ENCODE peak calls at places on chromosomes 2 and 18, in five cellular contexts. One of them, this sample, is unnamed.

GRCh38 chr18:3596324-3597158 is 146.6 kb downstream of the TGIF1 start:
- DNase-seq in pancreas: no peak
- DNase-seq in mesendoderm: peak; percentile 86
- DNase-seq in vagina: no peak
- DNase-seq in SJCRH30: peak; percentile 77
- DNase-seq in this sample: peak; percentile 72

GRCh38 chr18:79195716-79196683 is 126.8 kb downstream of the ATP9B start:
- DNase-seq in pancreas: no peak
- DNase-seq in mesendoderm: no peak
- DNase-seq in vagina: no peak
- DNase-seq in SJCRH30: no peak
- DNase-seq in this sample: no peak

GRCh38 chr18:9366126-9366714 is 31.6 kb downstream of the TWSG1 start:
- DNase-seq in pancreas: no peak
- DNase-seq in mesendoderm: peak; percentile 95
- DNase-seq in vagina: no peak
- DNase-seq in SJCRH30: no peak
- DNase-seq in this sample: no peak

GRCh38 chr2:136022747-136023146 is 37.3 kb upstream of the DARS1 start:
- DNase-seq in pancreas: no peak
- DNase-seq in mesendoderm: no peak
- DNase-seq in vagina: no peak
- DNase-seq in SJCRH30: no peak
- DNase-seq in this sample: no peak

GRCh38 chr2:82340578-82341053 is 2036.1 kb upstream of the LRRTM1 start:
- DNase-seq in pancreas: no peak
- DNase-seq in mesendoderm: peak; percentile 6
- DNase-seq in vagina: no peak
- DNase-seq in SJCRH30: no peak
- DNase-seq in this sample: no peak

GRCh38 chr2:240959214-240959940 is 39.0 kb upstream of the SNED1 start:
- DNase-seq in pancreas: peak; percentile 55
- DNase-seq in mesendoderm: no peak
- DNase-seq in vagina: peak; percentile 58
- DNase-seq in SJCRH30: peak; percentile 4
- DNase-seq in this sample: no peak

GRCh38 chr18:61635901-61636528 is 256.8 kb downstream of the RNF152 start:
- DNase-seq in pancreas: peak; percentile 58
- DNase-seq in mesendoderm: peak; percentile 81
- DNase-seq in vagina: no peak
- DNase-seq in SJCRH30: peak; percentile 84
- DNase-seq in this sample: peak; percentile 59

GRCh38 chr2:208363485-208363884 is 43.1 kb upstream of the PTH2R start:
- DNase-seq in pancreas: no peak
- DNase-seq in mesendoderm: no peak
- DNase-seq in vagina: no peak
- DNase-seq in SJCRH30: peak; percentile 9
- DNase-seq in this sample: no peak

GRCh38 chr2:73176881-73177644 is 25.3 kb upstream of the NOTO start:
- DNase-seq in pancreas: peak; percentile 94
- DNase-seq in mesendoderm: peak; percentile 87
- DNase-seq in vagina: no peak
- DNase-seq in SJCRH30: peak; percentile 90
- DNase-seq in this sample: peak; percentile 95

GRCh38 chr18:59570101-59570875 is 126.9 kb downstream of the CCBE1 start:
- DNase-seq in pancreas: no peak
- DNase-seq in mesendoderm: no peak
- DNase-seq in vagina: no peak
- DNase-seq in SJCRH30: no peak
- DNase-seq in this sample: no peak

GRCh38 chr2:162060522-162060921 is 13.5 kb downstream of the DPP4 start:
- DNase-seq in pancreas: no peak
- DNase-seq in mesendoderm: no peak
- DNase-seq in vagina: no peak
- DNase-seq in SJCRH30: no peak
- DNase-seq in this sample: no peak

GRCh38 chr2:36370281-36370680 is 14.7 kb downstream of the CRIM1 start:
- DNase-seq in pancreas: no peak
- DNase-seq in mesendoderm: no peak
- DNase-seq in vagina: no peak
- DNase-seq in SJCRH30: no peak
- DNase-seq in this sample: no peak

GRCh38 chr2:36368438-36368837 is 12.9 kb downstream of the CRIM1 start:
- DNase-seq in pancreas: no peak
- DNase-seq in mesendoderm: no peak
- DNase-seq in vagina: no peak
- DNase-seq in SJCRH30: no peak
- DNase-seq in this sample: no peak

GRCh38 chr2:36369711-36370110 is 14.1 kb downstream of the CRIM1 start:
- DNase-seq in pancreas: no peak
- DNase-seq in mesendoderm: no peak
- DNase-seq in vagina: no peak
- DNase-seq in SJCRH30: no peak
- DNase-seq in this sample: no peak

GRCh38 chr2:36367497-36368353 is 12.1 kb downstream of the CRIM1 start:
- DNase-seq in pancreas: no peak
- DNase-seq in mesendoderm: peak; percentile 90
- DNase-seq in vagina: no peak
- DNase-seq in SJCRH30: no peak
- DNase-seq in this sample: no peak

DNA sequence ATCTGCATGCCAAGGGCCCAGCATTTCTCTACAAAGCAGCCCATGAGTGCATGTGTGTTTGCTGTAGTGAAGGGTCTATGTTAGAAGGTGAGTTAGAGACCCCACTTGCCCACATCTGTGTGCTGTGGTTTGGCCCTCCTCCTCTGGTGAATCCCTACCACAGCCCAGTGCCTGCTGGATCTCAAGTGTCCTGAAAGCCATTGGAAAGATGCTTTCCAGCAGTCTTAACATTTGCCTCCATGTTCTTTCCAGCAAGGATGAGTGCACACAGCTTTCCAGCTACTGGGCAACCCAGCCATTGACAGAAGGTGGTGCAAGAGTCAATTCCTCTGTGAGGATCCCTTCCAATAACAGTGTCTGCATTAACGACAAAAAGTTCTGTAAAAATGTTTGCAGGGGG is 13.6 kb downstream of the CRIM1 start:
- DNase-seq in pancreas: no peak
- DNase-seq in mesendoderm: no peak
- DNase-seq in vagina: no peak
- DNase-seq in SJCRH30: no peak
- DNase-seq in this sample: no peak
- H3K4me3 ChIP-seq in pancreas: no peak overlapping the region
- H3K4me3 ChIP-seq in mesendoderm: no peak overlapping the region
- H3K4me3 ChIP-seq in vagina: no peak overlapping the region
- H3K4me3 ChIP-seq in SJCRH30: no peak overlapping the region
- H3K4me3 ChIP-seq in this sample: no peak overlapping the region

GRCh38 chr18:53862921-53863320 is 361.5 kb downstream of the MBD2 start:
- DNase-seq in pancreas: no peak
- DNase-seq in mesendoderm: no peak
- DNase-seq in vagina: no peak
- DNase-seq in SJCRH30: no peak
- DNase-seq in this sample: no peak

GRCh38 chr18:53861185-53861584 is 363.3 kb downstream of the MBD2 start:
- DNase-seq in pancreas: no peak
- DNase-seq in mesendoderm: no peak
- DNase-seq in vagina: no peak
- DNase-seq in SJCRH30: no peak
- DNase-seq in this sample: no peak

GRCh38 chr18:53864758-53865157 is 359.7 kb downstream of the MBD2 start:
- DNase-seq in pancreas: no peak
- DNase-seq in mesendoderm: peak; percentile 3
- DNase-seq in vagina: no peak
- DNase-seq in SJCRH30: no peak
- DNase-seq in this sample: no peak
- H3K4me1 ChIP-seq in pancreas: no peaks in the 10 kb centered on the region
- H3K4me1 ChIP-seq in mesendoderm: no peaks in the 10 kb centered on the region
- H3K4me1 ChIP-seq in vagina: no peaks in the 10 kb centered on the region
- H3K4me1 ChIP-seq in SJCRH30: no peaks in the 10 kb centered on the region
- H3K4me1 ChIP-seq in this sample: no peaks in the 10 kb centered on the region

GRCh38 chr2:51031004-51031791 is 734 bp downstream of the NRXN1 start:
- DNase-seq in pancreas: no peak
- DNase-seq in mesendoderm: no peak
- DNase-seq in vagina: no peak
- DNase-seq in SJCRH30: no peak
- DNase-seq in this sample: no peak
- H3K4me3 ChIP-seq in pancreas: no peak overlapping the region
- H3K4me3 ChIP-seq in mesendoderm: peak overlapping the region; percentile 59
- H3K4me3 ChIP-seq in vagina: no peak overlapping the region
- H3K4me3 ChIP-seq in SJCRH30: no peak overlapping the region
- H3K4me3 ChIP-seq in this sample: no peak overlapping the region

DNA sequence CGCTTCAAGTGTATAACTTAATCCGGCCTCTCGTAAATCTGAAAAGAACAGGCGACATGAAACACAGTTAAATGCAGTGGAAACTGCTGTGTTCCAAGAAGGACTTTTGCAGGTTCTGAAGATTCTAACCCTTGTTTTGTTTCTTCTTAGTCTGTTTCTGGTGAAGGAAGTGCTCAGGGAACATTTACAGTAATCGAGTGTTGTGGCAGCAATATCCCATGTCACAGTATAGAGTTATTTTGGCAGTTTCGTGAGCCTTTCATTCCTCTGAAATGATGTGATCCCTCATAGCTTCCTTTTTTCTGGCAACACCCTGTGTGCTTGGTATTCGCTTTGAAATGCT is 2.7 kb downstream of the CRIM1 start:
- DNase-seq in pancreas: no peak
- DNase-seq in mesendoderm: no peak
- DNase-seq in vagina: no peak
- DNase-seq in SJCRH30: no peak
- DNase-seq in this sample: no peak
- H3K4me1 ChIP-seq in pancreas: no peaks in the 10 kb centered on the region
- H3K4me1 ChIP-seq in mesendoderm: peaks cover 13% of the 10 kb centered on the region
- H3K4me1 ChIP-seq in vagina: peaks cover 68% of the 10 kb centered on the region
- H3K4me1 ChIP-seq in SJCRH30: peaks cover 14% of the 10 kb centered on the region
- H3K4me1 ChIP-seq in this sample: peaks cover 56% of the 10 kb centered on the region

DNA sequence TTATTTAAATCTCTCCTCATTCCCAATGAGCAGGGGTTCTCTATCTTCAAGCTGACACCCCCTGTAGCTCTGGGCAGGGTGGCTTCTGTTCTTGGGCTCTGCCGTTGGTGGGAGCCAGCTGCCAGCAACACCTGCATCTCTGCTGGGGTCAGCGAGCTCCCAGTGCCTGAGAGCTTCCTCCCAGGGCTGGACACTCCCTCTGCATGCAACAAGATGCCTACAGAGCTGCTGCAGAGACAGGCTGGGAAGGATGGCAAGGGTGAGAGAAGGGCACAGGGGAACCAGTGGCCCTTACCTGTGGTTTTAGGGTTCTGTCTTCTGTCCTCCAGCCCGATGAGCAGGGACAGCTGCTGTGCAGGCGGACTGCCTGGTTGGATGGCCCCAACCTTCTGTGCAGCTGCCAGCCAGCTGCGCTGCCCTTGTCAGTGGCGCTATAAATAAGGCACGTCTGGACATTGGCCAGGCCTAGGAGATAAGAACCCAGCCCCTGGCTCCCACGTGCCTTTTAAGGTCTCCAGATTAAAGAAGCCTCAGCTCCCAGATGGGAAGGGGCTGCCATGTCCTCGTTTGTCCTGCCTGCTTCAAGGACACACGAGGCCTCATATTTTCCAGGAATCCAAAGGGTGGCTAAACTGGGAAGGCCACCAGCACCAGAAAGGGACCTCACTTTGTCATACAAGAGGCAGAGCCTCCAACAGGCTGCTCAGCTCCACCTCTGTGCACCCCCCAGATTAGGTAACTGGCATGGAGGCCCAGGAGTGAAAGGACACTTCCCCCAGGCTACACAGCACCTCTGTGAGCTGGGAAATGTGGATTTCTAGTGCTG is 39.5 kb upstream of the FHL2 start:
- DNase-seq in pancreas: no peak
- DNase-seq in mesendoderm: no peak
- DNase-seq in vagina: no peak
- DNase-seq in SJCRH30: peak; percentile 96
- DNase-seq in this sample: no peak
- H3K4me3 ChIP-seq in pancreas: no peak overlapping the region
- H3K4me3 ChIP-seq in mesendoderm: no peak overlapping the region
- H3K4me3 ChIP-seq in vagina: no peak overlapping the region
- H3K4me3 ChIP-seq in SJCRH30: peak overlapping the region; percentile 30
- H3K4me3 ChIP-seq in this sample: no peak overlapping the region

GRCh38 chr2:217914078-217914477 is 88.7 kb downstream of the TNS1 start:
- DNase-seq in pancreas: no peak
- DNase-seq in mesendoderm: no peak
- DNase-seq in vagina: no peak
- DNase-seq in SJCRH30: no peak
- DNase-seq in this sample: no peak
- H3K4me1 ChIP-seq in pancreas: peaks cover 44% of the 10 kb centered on the region
- H3K4me1 ChIP-seq in mesendoderm: peaks cover 13% of the 10 kb centered on the region
- H3K4me1 ChIP-seq in vagina: peaks cover 100% of the 10 kb centered on the region
- H3K4me1 ChIP-seq in SJCRH30: no peaks in the 10 kb centered on the region
- H3K4me1 ChIP-seq in this sample: peaks cover 97% of the 10 kb centered on the region

This sample was measured in upper lobe of right lung.